ENCODE peak calls at places on chromosomes 7 and 10, in eight cellular contexts. J, E, R, P, Z, S, L and K are unnamed samples. For H3K9me3, the result is how much of the 10 kb centered on the place peaks cover.

GRCh38 chr10:60731134-60731883 is 47.0 kb upstream of the CDK1 start:
- DNase-seq in J (no peak), E (no peak), R (no peak), P (no peak), Z (no peak), S (no peak), L (no peak), K (peak)

GRCh38 chr10:68586622-68587325 is 26.6 kb downstream of the TET1 start:
- DNase-seq in J (no peak), E (no peak), R (no peak), P (no peak), Z (no peak), S (no peak), L (no peak), K (no peak)

GRCh38 chr7:26189000-26189539 is 11.5 kb downstream of the HNRNPA2B1 start:
- DNase-seq in J (no peak), E (no peak), R (no peak), P (no peak), Z (no peak), S (no peak), L (no peak), K (no peak)

GRCh38 chr7:48253020-48253419 is 81.8 kb downstream of the ABCA13 start:
- DNase-seq in J (no peak), E (no peak), R (no peak), P (no peak), Z (no peak), S (no peak), L (no peak), K (no peak)

GRCh38 chr7:327305-327931 is 37.4 kb downstream of the FOXL3 start:
- DNase-seq in J (no peak), E (no peak), R (no peak), P (no peak), Z (no peak), S (no peak), L (no peak), K (no peak)

GRCh38 chr7:158816995-158817394 is 12.3 kb downstream of the ESYT2 start:
- DNase-seq in J (no peak), E (no peak), R (no peak), P (peak), Z (no peak), S (no peak), L (peak), K (peak)

GRCh38 chr7:116786791-116787443 is 75.5 kb upstream of the CAPZA2 start:
- DNase-seq in J (no peak), E (no peak), R (no peak), P (no peak), Z (no peak), S (no peak), L (no peak), K (no peak)

GRCh38 chr10:101014230-101014884 is 14.7 kb downstream of the LZTS2 start:
- DNase-seq in J (peak), E (peak), R (peak), P (peak), Z (peak), S (peak), L (peak), K (peak)

GRCh38 chr7:142752376-142753225 is 3.3 kb downstream of the PRSS1 start:
- DNase-seq in J (no peak), E (no peak), R (no peak), P (no peak), Z (no peak), S (no peak), L (no peak), K (no peak)

GRCh38 chr7:142750321-142750938 is 1.2 kb downstream of the PRSS1 start:
- DNase-seq in J (no peak), E (no peak), R (no peak), P (no peak), Z (no peak), S (no peak), L (no peak), K (no peak)

GRCh38 chr7:142749218-142749993 is at the start of gene PRSS1:
- DNase-seq in J (no peak), E (no peak), R (no peak), P (peak), Z (no peak), S (no peak), L (no peak), K (no peak)

GRCh38 chr7:142754681-142755575 is 5.7 kb downstream of the PRSS1 start:
- DNase-seq in J (no peak), E (no peak), R (no peak), P (no peak), Z (no peak), S (no peak), L (no peak), K (no peak)

DNA sequence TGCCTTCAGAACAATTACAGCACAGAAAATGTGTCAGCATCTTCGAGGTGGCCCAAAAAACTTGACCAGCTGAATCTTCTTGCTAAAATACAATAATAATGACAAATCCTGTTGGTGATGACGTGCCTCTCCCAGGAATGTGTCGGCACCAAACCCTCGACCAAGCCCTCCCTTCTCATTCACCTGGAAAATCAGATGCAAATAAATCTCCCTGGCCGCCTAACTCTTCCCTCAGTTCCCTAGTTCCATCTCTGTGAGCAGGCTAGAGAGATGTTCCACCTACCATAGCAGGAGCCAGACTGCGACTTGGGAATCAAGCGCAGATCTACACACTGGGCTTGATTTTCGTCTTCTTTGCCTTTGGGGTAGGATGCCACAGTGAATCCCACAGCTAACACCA is 4.1 kb downstream of the PRSS1 start:
- DNase-seq in J (no peak), E (no peak), R (no peak), P (no peak), Z (no peak), S (no peak), L (no peak), K (no peak)
- TF ChIP-seq EP300 in J (no peak), E (no peak), R (no peak), P (no peak), Z (no peak), S (no peak), L (no peak), K (no peak)

GRCh38 chr7:63106506-63107388 is 891.9 kb upstream of the ZNF722 start:
- DNase-seq in J (no peak), E (no peak), R (no peak), P (no peak), Z (no peak), S (no peak), L (no peak), K (no peak)

GRCh38 chr7:63104666-63105065 is 894.0 kb upstream of the ZNF722 start:
- DNase-seq in J (no peak), E (no peak), R (no peak), P (no peak), Z (no peak), S (no peak), L (no peak), K (no peak)

GRCh38 chr7:63105978-63106377 is 892.7 kb upstream of the ZNF722 start:
- DNase-seq in J (no peak), E (no peak), R (no peak), P (no peak), Z (no peak), S (no peak), L (no peak), K (no peak)
- H3K9me3 ChIP-seq in J (under half), E (under half), R (under half), P (half or more), Z (under half), S (under half), L (under half), K (under half)

DNA sequence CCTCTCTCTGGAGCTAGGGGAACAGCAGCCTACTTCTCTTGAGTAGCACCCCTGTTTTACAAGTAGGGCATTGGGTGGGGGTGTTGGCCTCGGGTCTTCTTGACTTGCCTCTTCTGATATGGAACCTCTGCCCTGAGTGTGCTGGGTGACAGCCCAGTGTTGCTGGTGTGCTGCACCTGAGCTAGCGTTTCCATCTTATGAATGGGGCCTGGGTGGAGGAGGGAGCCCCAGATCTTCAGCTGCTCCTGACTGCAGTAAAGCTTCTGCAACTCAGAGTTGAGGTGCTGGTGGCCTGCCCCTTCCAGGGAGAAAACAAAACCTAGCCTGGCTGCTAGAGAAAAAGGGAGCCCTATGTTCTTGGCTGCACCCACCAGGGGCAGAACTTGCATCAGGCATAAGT is 202.5 kb upstream of the SHH start:
- DNase-seq in J (no peak), E (no peak), R (no peak), P (no peak), Z (no peak), S (no peak), L (no peak), K (no peak)
- H3K27ac ChIP-seq in J (no peak), E (no peak), R (no peak), P (no peak), Z (no peak), S (no peak), L (no peak), K (no peak)

DNA sequence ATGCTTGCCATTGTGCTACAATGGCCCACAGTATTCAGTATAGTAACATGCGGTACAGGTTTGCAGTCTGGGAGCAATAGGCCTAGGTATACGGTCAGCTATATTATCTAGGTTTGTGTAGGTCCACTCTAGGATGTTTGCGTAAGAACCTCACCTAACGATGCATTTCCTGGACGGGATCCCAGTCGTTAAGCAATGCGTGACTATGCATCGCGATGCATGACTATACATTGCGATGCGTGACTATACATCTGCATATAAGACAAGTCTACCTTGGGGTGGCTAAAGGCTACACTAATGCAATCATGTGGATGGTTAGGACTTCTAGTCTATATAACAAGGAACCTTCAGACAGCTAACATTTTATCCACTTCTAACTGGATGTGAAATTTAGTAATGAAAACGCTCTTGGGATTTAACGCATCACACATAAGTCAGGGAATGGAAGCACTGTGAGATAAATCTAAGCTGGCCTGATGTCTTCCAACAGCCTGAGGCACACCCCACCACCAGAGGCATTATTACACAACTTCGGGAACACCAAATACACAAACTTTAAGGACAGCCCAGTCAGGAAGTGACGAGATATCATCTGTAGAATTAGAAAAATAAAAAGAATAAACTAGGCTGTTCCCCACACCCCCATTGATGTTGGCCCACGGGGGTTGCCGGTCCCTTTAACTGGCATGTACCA is 9.2 kb downstream of the GNA12 start:
- DNase-seq in J (no peak), E (no peak), R (no peak), P (no peak), Z (no peak), S (no peak), L (no peak), K (no peak)
- TF ChIP-seq EP300 in J (no peak), E (no peak), R (no peak), P (no peak), Z (no peak), S (no peak), L (no peak), K (no peak)

GRCh38 chr7:40755438-40755837 is 620.6 kb downstream of the SUGCT start:
- DNase-seq in J (no peak), E (no peak), R (no peak), P (no peak), Z (no peak), S (no peak), L (no peak), K (no peak)

GRCh38 chr7:40760293-40760964 is 625.6 kb downstream of the SUGCT start:
- DNase-seq in J (no peak), E (no peak), R (no peak), P (no peak), Z (no peak), S (no peak), L (no peak), K (no peak)

GRCh38 chr7:40753455-40753854 is 618.6 kb downstream of the SUGCT start:
- DNase-seq in J (no peak), E (no peak), R (no peak), P (no peak), Z (no peak), S (no peak), L (no peak), K (no peak)

GRCh38 chr7:40758590-40758989 is 623.8 kb downstream of the SUGCT start:
- DNase-seq in J (no peak), E (no peak), R (peak), P (no peak), Z (no peak), S (no peak), L (no peak), K (no peak)

GRCh38 chr7:40757097-40757496 is 622.3 kb downstream of the SUGCT start:
- DNase-seq in J (no peak), E (no peak), R (no peak), P (no peak), Z (no peak), S (no peak), L (no peak), K (no peak)
- H3K9me3 ChIP-seq in J (under half), E (under half), R (under half), P (under half), Z (under half), S (under half), L (under half), K (under half)

GRCh38 chr7:7565746-7566650 is 686 bp upstream of the MIOS start:
- DNase-seq in J (peak), E (no peak), R (no peak), P (peak), Z (peak), S (no peak), L (no peak), K (peak)

GRCh38 chr7:7563813-7564212 is 2.9 kb upstream of the MIOS start:
- DNase-seq in J (no peak), E (no peak), R (no peak), P (no peak), Z (no peak), S (no peak), L (no peak), K (no peak)

GRCh38 chr7:7564323-7564780 is 2.3 kb upstream of the MIOS start:
- DNase-seq in J (peak), E (no peak), R (no peak), P (no peak), Z (no peak), S (no peak), L (no peak), K (no peak)

GRCh38 chr7:7566651-7567611 is at the start of gene MIOS:
- DNase-seq in J (peak), E (peak), R (peak), P (peak), Z (peak), S (peak), L (peak), K (peak)

DNA sequence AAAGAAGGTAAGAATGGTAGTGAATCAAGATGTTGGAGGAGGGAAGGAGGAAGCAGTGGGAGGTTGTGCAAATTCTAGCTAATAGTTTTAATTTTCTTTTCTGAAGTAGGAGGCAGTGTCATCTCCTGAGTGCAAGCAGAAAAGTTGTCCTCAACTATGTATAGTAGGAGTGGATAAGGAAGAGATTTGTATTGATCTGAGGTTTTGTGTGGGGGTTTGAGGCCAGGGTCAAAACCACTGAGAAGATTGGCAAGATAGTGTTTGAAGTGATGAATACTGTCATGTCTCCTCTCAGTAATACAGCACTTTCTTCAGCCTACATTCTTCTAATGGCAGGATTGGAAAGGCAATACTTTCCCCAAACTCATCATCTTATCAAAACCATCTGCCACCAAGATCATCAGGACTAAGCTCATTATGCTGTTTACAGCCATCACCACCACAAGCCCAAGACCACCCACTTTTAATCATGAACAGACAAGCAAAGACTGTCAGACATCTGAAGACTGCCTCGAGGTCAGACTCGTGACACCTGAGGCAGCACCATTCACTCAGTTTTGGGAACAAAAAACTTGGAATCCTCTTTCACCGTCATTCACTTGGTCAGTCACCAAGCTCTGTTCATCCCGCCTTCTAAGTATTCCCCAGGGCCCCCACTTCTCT is 1.5 kb upstream of the MIOS start:
- DNase-seq in J (no peak), E (no peak), R (no peak), P (no peak), Z (no peak), S (no peak), L (no peak), K (no peak)
- H3K27ac ChIP-seq in J (peak), E (no peak), R (no peak), P (peak), Z (no peak), S (peak), L (no peak), K (no peak)